ENCODE peak calls at places on chromosomes 3 and 15, in six cellular contexts. O is H9, L is IMR-90, D is H1, S is mesenchymal stem cell, K is trophoblast cell. X is an unnamed sample.

GRCh38 chr15:40103124-40103858 is 5.4 kb downstream of the BMF start:
- DNase-seq in O (peak; percentile 92), L (peak; percentile 79), D (peak; percentile 91), S (peak; percentile 81), K (peak; percentile 72), X (no peak)

GRCh38 chr15:89898628-89899302 is 5.0 kb upstream of the AP3S2 start:
- DNase-seq in O (peak; percentile 83), L (peak; percentile 47), D (peak; percentile 63), S (peak; percentile 55), K (no peak), X (no peak)

GRCh38 chr3:139770577-139770976 is 92.8 kb upstream of the NMNAT3 start:
- DNase-seq in O (no peak), L (no peak), D (no peak), S (no peak), K (no peak), X (no peak)

GRCh38 chr15:64157599-64158125 is 5.2 kb downstream of the PPIB start:
- DNase-seq in O (no peak), L (no peak), D (no peak), S (no peak), K (no peak), X (no peak)

GRCh38 chr3:71087109-71088018 is 496.2 kb downstream of the FOXP1 start:
- DNase-seq in O (no peak), L (peak; percentile 51), D (no peak), S (peak; percentile 81), K (peak; percentile 61), X (no peak)

GRCh38 chr3:48285675-48286074 is 44.8 kb downstream of the ZNF589 start:
- DNase-seq in O (no peak), L (no peak), D (no peak), S (no peak), K (no peak), X (no peak)

GRCh38 chr3:63523100-63523499 is 129.4 kb upstream of the SNTN start:
- DNase-seq in O (peak; percentile 54), L (no peak), D (no peak), S (no peak), K (no peak), X (peak; percentile 5)

GRCh38 chr15:33243869-33244268 is 49.4 kb upstream of the FMN1 start:
- DNase-seq in O (no peak), L (peak; percentile 44), D (no peak), S (peak; percentile 86), K (peak; percentile 30), X (no peak)

GRCh38 chr3:22319446-22319845 is 568.4 kb upstream of the ZNF385D start:
- DNase-seq in O (no peak), L (no peak), D (no peak), S (no peak), K (no peak), X (no peak)

GRCh38 chr15:60054472-60054871 is 50.4 kb downstream of the FOXB1 start:
- DNase-seq in O (no peak), L (no peak), D (no peak), S (no peak), K (no peak), X (no peak)

GRCh38 chr15:60062826-60063225 is 58.7 kb downstream of the FOXB1 start:
- DNase-seq in O (no peak), L (peak; percentile 53), D (no peak), S (no peak), K (no peak), X (no peak)

GRCh38 chr15:60061758-60062157 is 57.6 kb downstream of the FOXB1 start:
- DNase-seq in O (no peak), L (no peak), D (no peak), S (no peak), K (no peak), X (no peak)

DNA sequence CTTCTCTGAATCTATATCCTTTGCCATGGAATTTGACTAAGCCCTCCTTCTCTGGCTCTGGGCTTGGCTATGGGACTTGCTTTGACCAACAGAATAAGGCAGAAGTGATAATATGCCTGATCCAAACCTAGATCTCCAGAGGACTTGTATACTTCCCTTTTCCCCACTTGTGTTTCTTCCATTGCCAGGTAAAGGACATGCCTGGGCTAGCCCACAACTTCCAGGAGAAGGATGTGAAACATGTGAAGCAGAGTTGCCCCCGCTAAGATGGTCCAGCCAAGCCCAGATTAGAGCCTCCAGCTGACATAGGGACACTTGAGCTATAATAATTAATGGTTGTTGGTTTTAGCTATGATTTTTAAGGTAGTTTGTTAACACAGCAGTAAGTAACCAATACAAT is 55.1 kb downstream of the FOXB1 start:
- DNase-seq in O (no peak), L (no peak), D (no peak), S (no peak), K (no peak), X (no peak)
- H3K14ac ChIP-seq in O (no peak overlapping the region), L (no peak overlapping the region), D (no peak overlapping the region), S (no peak overlapping the region), K (no peak overlapping the region), X (no peak overlapping the region)

DNA sequence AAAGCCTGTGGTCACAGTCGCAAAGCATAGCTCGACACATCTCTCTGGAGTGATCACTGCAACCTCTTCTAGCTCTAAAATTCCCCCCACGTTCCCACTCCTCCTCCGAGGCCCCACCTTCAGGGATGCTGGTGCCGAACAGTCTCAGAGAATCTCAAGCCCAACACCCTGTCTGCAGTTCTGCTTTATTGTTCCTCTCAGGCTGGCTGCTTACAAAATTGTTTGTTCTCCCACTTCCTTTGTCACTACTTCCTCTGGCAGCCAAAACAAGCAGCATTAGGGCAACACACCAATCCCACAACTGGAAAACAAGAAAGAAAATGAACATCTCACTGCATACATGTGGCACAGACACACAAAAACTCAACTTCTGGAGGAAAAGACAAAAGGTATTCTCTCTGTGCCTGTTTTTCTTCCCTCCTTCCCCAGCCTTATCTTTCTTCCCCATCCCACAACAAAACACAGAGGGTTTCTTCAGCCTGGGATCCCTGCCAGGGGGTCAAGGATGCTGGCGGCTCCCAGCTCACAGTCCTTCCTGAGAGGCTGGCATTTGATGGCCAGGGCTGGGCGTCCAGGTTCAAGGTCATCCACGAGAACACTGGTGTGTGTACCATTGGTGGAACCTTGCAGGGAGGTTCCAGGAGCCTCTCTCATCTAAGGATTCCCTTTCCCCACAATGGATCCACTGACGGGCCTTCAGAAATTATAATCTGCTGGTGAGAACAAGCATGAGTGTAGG is 108.4 kb downstream of the TMCO5A start:
- DNase-seq in O (no peak), L (no peak), D (no peak), S (no peak), K (no peak), X (no peak)
- H2AFZ ChIP-seq in O (no peak overlapping the region), L (peak overlapping the region; percentile 74), D (peak overlapping the region; percentile 33), S (peak overlapping the region; percentile 91), K (peak overlapping the region; percentile 62), X (peak overlapping the region; percentile 65)

DNA sequence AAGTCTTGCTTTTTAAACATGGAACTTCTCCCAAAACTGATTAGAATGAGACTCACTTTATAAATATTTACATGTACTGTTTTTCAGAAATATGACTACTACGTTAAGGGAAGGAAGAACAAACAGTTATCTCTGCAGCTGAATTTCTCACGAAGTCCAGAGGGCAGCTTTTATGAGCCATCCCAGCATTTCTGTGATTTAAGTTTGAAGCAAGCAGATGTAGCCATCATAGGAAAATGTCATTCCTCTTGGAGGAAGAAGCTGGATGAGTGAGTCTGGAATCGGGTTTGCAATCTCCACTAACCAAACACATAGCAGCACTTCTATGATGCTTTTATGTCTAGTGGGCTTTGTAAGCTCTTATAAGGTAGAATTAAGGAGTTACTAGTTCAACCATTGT is 53.7 kb downstream of the SCN11A start:
- DNase-seq in O (no peak), L (peak; percentile 82), D (no peak), S (peak; percentile 67), K (no peak), X (no peak)
- H2BK5ac ChIP-seq in O (no peak overlapping the region), L (peak overlapping the region; percentile 51), D (no peak overlapping the region), S (no peak overlapping the region), K (no peak overlapping the region), X (no peak overlapping the region)

GRCh38 chr3:111952866-111953450 is 25.9 kb upstream of the ABHD10 start:
- DNase-seq in O (no peak), L (no peak), D (no peak), S (no peak), K (peak; percentile 86), X (no peak)

GRCh38 chr3:111952086-111952485 is 26.7 kb upstream of the ABHD10 start:
- DNase-seq in O (no peak), L (no peak), D (no peak), S (no peak), K (peak; percentile 93), X (no peak)

GRCh38 chr3:111949712-111950111 is 29.1 kb upstream of the ABHD10 start:
- DNase-seq in O (no peak), L (no peak), D (no peak), S (no peak), K (peak; percentile 25), X (no peak)

GRCh38 chr3:111954228-111954990 is 24.4 kb upstream of the ABHD10 start:
- DNase-seq in O (no peak), L (peak; percentile 11), D (no peak), S (no peak), K (no peak), X (no peak)

GRCh38 chr3:111951032-111951431 is 27.8 kb upstream of the ABHD10 start:
- DNase-seq in O (no peak), L (no peak), D (no peak), S (no peak), K (no peak), X (no peak)
- H3K14ac ChIP-seq in O (no peak overlapping the region), L (no peak overlapping the region), D (no peak overlapping the region), S (no peak overlapping the region), K (no peak overlapping the region), X (no peak overlapping the region)

GRCh38 chr15:85926834-85927233 is 132.1 kb upstream of the KLHL25 start:
- DNase-seq in O (no peak), L (no peak), D (no peak), S (no peak), K (no peak), X (no peak)

GRCh38 chr15:85925649-85926237 is 131.0 kb upstream of the KLHL25 start:
- DNase-seq in O (no peak), L (no peak), D (no peak), S (no peak), K (no peak), X (no peak)

GRCh38 chr15:85932391-85932790 is 137.7 kb upstream of the KLHL25 start:
- DNase-seq in O (no peak), L (no peak), D (no peak), S (no peak), K (no peak), X (no peak)

GRCh38 chr15:85927936-85928537 is 133.3 kb upstream of the KLHL25 start:
- DNase-seq in O (no peak), L (no peak), D (no peak), S (no peak), K (no peak), X (no peak)

GRCh38 chr15:85929786-85930185 is 135.1 kb upstream of the KLHL25 start:
- DNase-seq in O (no peak), L (no peak), D (no peak), S (no peak), K (no peak), X (no peak)
- H2AFZ ChIP-seq in O (no peak overlapping the region), L (no peak overlapping the region), D (no peak overlapping the region), S (no peak overlapping the region), K (no peak overlapping the region), X (no peak overlapping the region)

GRCh38 chr3:39147374-39147709 is 6.0 kb downstream of the CSRNP1 start:
- DNase-seq in O (no peak), L (no peak), D (no peak), S (no peak), K (no peak), X (no peak)

GRCh38 chr3:39146611-39147373 is 6.6 kb downstream of the CSRNP1 start:
- DNase-seq in O (peak; percentile 37), L (peak; percentile 98), D (no peak), S (peak; percentile 99), K (peak; percentile 99), X (no peak)

GRCh38 chr3:39148116-39149058 is 5.0 kb downstream of the CSRNP1 start:
- DNase-seq in O (no peak), L (peak; percentile 75), D (no peak), S (peak; percentile 89), K (no peak), X (no peak)

GRCh38 chr3:39149059-39149455 is 4.3 kb downstream of the CSRNP1 start:
- DNase-seq in O (no peak), L (no peak), D (no peak), S (peak; percentile 68), K (no peak), X (no peak)

GRCh38 chr3:39147711-39148115 is 5.7 kb downstream of the CSRNP1 start:
- DNase-seq in O (no peak), L (peak; percentile 55), D (no peak), S (no peak), K (peak; percentile 67), X (no peak)
- H2BK5ac ChIP-seq in O (no peak overlapping the region), L (peak overlapping the region; percentile 91), D (peak overlapping the region; percentile 96), S (peak overlapping the region; percentile 89), K (peak overlapping the region; percentile 98), X (no peak overlapping the region)

X was measured in neuronal stem cell.